ENCODE peak calls at places on chromosomes 6 and 20, in ten cellular contexts. H is tibial artery, C is lower lobe of right lung, P is suprapubic skin, R is left ventricle myocardium inferior, O is tibial nerve, B is ovary, F is brain microvascular endothelial cell, S is psoas muscle, V is body of pancreas. G is an unnamed sample.

GRCh38 chr6:56724455-56724854 is 81.8 kb upstream of the DST start:
- DNase-seq in C (no peak), F (peak; percentile 78), P (no peak), B (no peak), V (no peak), S (no peak), H (no peak), O (no peak), R (no peak), G (no peak)

GRCh38 chr6:11911535-11911934 is 100.6 kb upstream of the HIVEP1 start:
- DNase-seq in C (no peak), S (no peak), O (no peak), F (no peak), V (no peak), H (no peak), R (no peak), P (no peak), B (no peak), G (no peak)

GRCh38 chr20:48571945-48572589 is 255.7 kb downstream of the PREX1 start:
- DNase-seq in C (no peak), F (no peak), R (no peak), H (no peak), V (no peak), O (no peak), P (no peak), S (no peak), B (peak; percentile 44), G (no peak)

GRCh38 chr20:32251470-32251869 is 26.0 kb upstream of the KIF3B start:
- DNase-seq in H (no peak), R (no peak), V (no peak), S (no peak), B (no peak), C (no peak), P (no peak), F (no peak), O (no peak), G (no peak)

GRCh38 chr20:17835240-17835940 is 133.2 kb downstream of the SNX5 start:
- DNase-seq in O (peak; percentile 26), H (peak; percentile 83), B (peak; percentile 58), R (peak; percentile 45), P (peak; percentile 87), S (peak; percentile 79), V (peak; percentile 72), C (no peak), F (peak; percentile 77), G (peak; percentile 65)

GRCh38 chr6:147958683-147959082 is 384.0 kb upstream of the SASH1 start:
- DNase-seq in P (no peak), R (no peak), F (no peak), B (no peak), V (peak; percentile 13), H (no peak), C (peak; percentile 77), O (no peak), S (no peak), G (no peak)

GRCh38 chr20:8530022-8530421 is 398.0 kb downstream of the PLCB1 start:
- DNase-seq in O (no peak), F (no peak), B (no peak), C (no peak), H (no peak), V (no peak), S (no peak), P (no peak), R (no peak), G (no peak)

GRCh38 chr20:10490706-10491105 is 55.6 kb downstream of the SLX4IP start:
- DNase-seq in C (no peak), B (no peak), V (no peak), S (no peak), O (no peak), R (no peak), H (no peak), P (no peak), F (no peak), G (no peak)

GRCh38 chr20:1015181-1015580 is 13.1 kb upstream of the RSPO4 start:
- DNase-seq in R (no peak), H (no peak), F (no peak), V (no peak), P (no peak), C (no peak), S (no peak), B (no peak), O (no peak), G (no peak)

GRCh38 chr6:39076993-39077535 is 28.5 kb downstream of the GLP1R start:
- DNase-seq in C (no peak), V (no peak), R (no peak), B (no peak), S (no peak), F (no peak), O (no peak), H (no peak), P (peak; percentile 16), G (no peak)

GRCh38 chr6:133392015-133392414 is 150.9 kb downstream of the EYA4 start:
- DNase-seq in P (no peak), S (no peak), V (no peak), R (no peak), O (no peak), B (no peak), F (no peak), C (no peak), H (no peak), G (no peak)

GRCh38 chr20:35434085-35435005 is 3.7 kb downstream of the GDF5 start:
- DNase-seq in R (peak; percentile 54), B (peak; percentile 84), O (peak; percentile 37), V (no peak), C (peak; percentile 52), F (no peak), S (peak; percentile 74), P (no peak), H (no peak), G (no peak)

GRCh38 chr6:122953766-122954165 is 42.3 kb upstream of the CLVS2 start:
- DNase-seq in O (no peak), F (no peak), S (no peak), R (no peak), V (no peak), B (no peak), H (no peak), P (no peak), C (no peak), G (peak; percentile 8)
- H3K4me3 ChIP-seq in O (no peak overlapping the region), F (no peak overlapping the region), S (no peak overlapping the region), R (no peak overlapping the region), V (no peak overlapping the region), B (no peak overlapping the region), H (no peak overlapping the region), P (no peak overlapping the region), C (no peak overlapping the region), G (no peak overlapping the region)

DNA sequence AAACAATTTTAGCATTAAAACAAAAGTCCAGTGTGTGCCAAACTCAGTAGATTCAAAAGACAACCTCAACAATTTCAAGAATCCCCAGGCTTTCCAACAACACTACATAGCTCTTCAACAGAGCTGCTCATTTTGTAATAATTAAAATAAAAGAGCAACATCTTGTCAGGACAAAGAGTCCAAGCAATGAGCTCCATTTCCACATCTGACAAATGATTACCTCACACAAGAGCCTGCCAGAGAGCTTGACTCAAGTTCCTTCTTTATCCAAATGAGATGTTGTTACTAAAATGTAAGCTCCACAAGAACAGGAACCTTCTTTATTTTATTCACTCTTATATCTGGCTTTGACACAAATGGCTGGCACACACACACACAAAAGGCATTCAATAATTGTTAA is 449.8 kb downstream of the HACE1 start:
- DNase-seq in H (no peak), S (no peak), R (no peak), B (no peak), V (no peak), C (no peak), F (no peak), P (no peak), O (no peak), G (no peak)
- H3K36me3 ChIP-seq in H (no peaks in the 10 kb centered on the region), S (no peaks in the 10 kb centered on the region), R (no peaks in the 10 kb centered on the region), B (no peaks in the 10 kb centered on the region), V (no peaks in the 10 kb centered on the region), C (no peaks in the 10 kb centered on the region), F (no peaks in the 10 kb centered on the region), P (no peaks in the 10 kb centered on the region), O (no peaks in the 10 kb centered on the region), G (no peaks in the 10 kb centered on the region)

GRCh38 chr6:3164388-3164787 is 7.0 kb upstream of the TUBB2A start:
- DNase-seq in V (no peak), H (no peak), S (no peak), P (no peak), O (no peak), R (no peak), B (no peak), C (no peak), F (no peak), G (no peak)

GRCh38 chr6:3162067-3162497 is 4.7 kb upstream of the TUBB2A start:
- DNase-seq in V (no peak), R (no peak), H (no peak), F (no peak), P (no peak), B (no peak), C (no peak), O (no peak), S (no peak), G (no peak)

GRCh38 chr6:3163248-3163594 is 5.9 kb upstream of the TUBB2A start:
- DNase-seq in C (peak; percentile 77), P (no peak), H (no peak), F (no peak), V (no peak), R (no peak), B (no peak), O (no peak), S (peak; percentile 72), G (no peak)

GRCh38 chr6:3162565-3163247 is 5.4 kb upstream of the TUBB2A start:
- DNase-seq in O (peak; percentile 37), F (peak; percentile 53), B (peak; percentile 68), C (peak; percentile 82), S (peak; percentile 83), H (peak; percentile 72), R (peak; percentile 70), V (peak; percentile 81), P (peak; percentile 83), G (peak; percentile 69)

DNA sequence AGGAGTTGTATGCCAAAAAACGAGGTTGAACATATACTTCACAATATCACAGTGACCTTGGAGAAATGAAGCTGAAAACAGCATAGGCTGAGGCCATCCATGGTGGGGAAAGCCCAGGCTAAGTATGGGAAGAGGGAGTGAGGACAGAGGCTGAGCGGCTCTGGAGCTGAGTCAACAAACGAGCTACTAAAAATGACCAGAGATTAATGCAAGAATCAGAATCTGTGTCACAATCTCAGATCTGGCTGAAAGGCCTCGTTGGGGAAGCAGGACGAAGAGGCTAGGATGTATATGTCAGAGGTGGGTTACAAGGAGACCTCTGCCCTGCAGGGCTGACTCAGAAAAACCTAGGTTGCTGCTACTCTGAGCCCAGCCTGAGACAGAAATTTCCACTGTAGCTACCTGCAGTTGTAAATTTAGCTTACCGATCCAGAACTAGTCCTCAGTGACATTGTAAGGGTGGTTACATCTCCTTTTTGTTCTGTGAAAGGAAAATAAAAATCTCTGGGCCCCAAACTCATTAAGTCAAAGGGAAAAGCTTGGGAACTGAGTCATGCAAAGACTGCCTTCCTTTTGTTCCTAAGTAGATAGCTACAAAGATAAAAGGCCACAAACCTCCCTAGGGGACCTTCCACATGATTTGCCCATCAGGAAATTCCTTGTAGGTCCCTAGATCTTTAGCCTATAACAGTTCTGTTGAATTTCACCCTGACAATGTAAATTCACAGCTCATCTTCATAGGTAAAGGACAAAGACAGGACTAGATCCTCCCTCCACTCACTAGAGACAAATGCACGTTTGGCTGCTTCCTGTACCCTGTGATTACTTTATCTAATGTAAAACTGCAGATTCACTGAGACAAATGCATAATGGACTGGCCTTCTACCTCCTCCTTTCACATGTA is 8.5 kb upstream of the TUBB2A start:
- DNase-seq in S (no peak), C (no peak), R (no peak), B (no peak), H (no peak), F (peak; percentile 64), V (no peak), O (no peak), P (no peak), G (no peak)
- H3K4me3 ChIP-seq in S (no peak overlapping the region), C (no peak overlapping the region), R (no peak overlapping the region), B (no peak overlapping the region), H (no peak overlapping the region), F (no peak overlapping the region), V (no peak overlapping the region), O (no peak overlapping the region), P (no peak overlapping the region), G (no peak overlapping the region)

GRCh38 chr6:24410622-24411021 is 7.9 kb downstream of the MRS2 start:
- DNase-seq in P (no peak), S (no peak), C (no peak), O (no peak), V (no peak), B (no peak), H (no peak), R (no peak), F (no peak), G (no peak)
- H3K36me3 ChIP-seq in P (peaks cover 52% of the 10 kb centered on the region), S (peaks cover 7% of the 10 kb centered on the region), C (peaks cover 88% of the 10 kb centered on the region), O (peaks cover 84% of the 10 kb centered on the region), V (no peaks in the 10 kb centered on the region), B (no peaks in the 10 kb centered on the region), H (peaks cover 57% of the 10 kb centered on the region), R (peaks cover 92% of the 10 kb centered on the region), F (peaks cover 36% of the 10 kb centered on the region), G (peaks cover 45% of the 10 kb centered on the region)